ENCODE peak calls at places on chromosomes 12 and 14, in seven cellular contexts. One of them, this sample, is unnamed.

GRCh38 chr14:70714055-70714550 is 72.4 kb downstream of the TTC9 start:
- DNase-seq in activated B cell treated with CpG ODN at 0.5 μM for 24 hours: peak
- DNase-seq in nephron progenitor cell: peak
- DNase-seq in iris pigment epithelial cell: peak
- DNase-seq in bronchial epithelial cell: peak
- DNase-seq in BE2C: peak
- DNase-seq in GM03348: peak
- DNase-seq in this sample: peak

GRCh38 chr14:87468531-87468930 is 524.5 kb downstream of the GALC start:
- DNase-seq in iris pigment epithelial cell: no peak
- DNase-seq in bronchial epithelial cell: no peak
- DNase-seq in nephron progenitor cell: no peak
- DNase-seq in GM03348: no peak
- DNase-seq in BE2C: no peak
- DNase-seq in activated B cell treated with CpG ODN at 0.5 μM for 24 hours: no peak
- DNase-seq in this sample: no peak

GRCh38 chr14:63993992-63994391 is 141.2 kb downstream of the SYNE2 start:
- DNase-seq in GM03348: no peak
- DNase-seq in iris pigment epithelial cell: no peak
- DNase-seq in nephron progenitor cell: no peak
- DNase-seq in bronchial epithelial cell: peak
- DNase-seq in BE2C: no peak
- DNase-seq in activated B cell treated with CpG ODN at 0.5 μM for 24 hours: no peak
- DNase-seq in this sample: peak

GRCh38 chr12:2691001-2691339 is 103.8 kb upstream of the FKBP4 start:
- DNase-seq in bronchial epithelial cell: peak
- DNase-seq in iris pigment epithelial cell: peak
- DNase-seq in GM03348: no peak
- DNase-seq in BE2C: no peak
- DNase-seq in nephron progenitor cell: peak
- DNase-seq in activated B cell treated with CpG ODN at 0.5 μM for 24 hours: no peak
- DNase-seq in this sample: peak

GRCh38 chr12:2891240-2892053 is 756 bp downstream of the TULP3 start:
- DNase-seq in GM03348: peak
- DNase-seq in activated B cell treated with CpG ODN at 0.5 μM for 24 hours: no peak
- DNase-seq in BE2C: peak
- DNase-seq in bronchial epithelial cell: peak
- DNase-seq in nephron progenitor cell: peak
- DNase-seq in iris pigment epithelial cell: peak
- DNase-seq in this sample: peak

GRCh38 chr14:83923836-83924235 is 1606.1 kb upstream of the FLRT2 start:
- DNase-seq in iris pigment epithelial cell: no peak
- DNase-seq in nephron progenitor cell: no peak
- DNase-seq in GM03348: no peak
- DNase-seq in bronchial epithelial cell: no peak
- DNase-seq in activated B cell treated with CpG ODN at 0.5 μM for 24 hours: no peak
- DNase-seq in BE2C: no peak
- DNase-seq in this sample: no peak

GRCh38 chr12:88393017-88393767 is 187.1 kb downstream of the KITLG start:
- DNase-seq in activated B cell treated with CpG ODN at 0.5 μM for 24 hours: no peak
- DNase-seq in bronchial epithelial cell: peak
- DNase-seq in nephron progenitor cell: no peak
- DNase-seq in GM03348: no peak
- DNase-seq in BE2C: peak
- DNase-seq in iris pigment epithelial cell: peak
- DNase-seq in this sample: peak

GRCh38 chr12:127239781-127240180 is 1027.2 kb upstream of the TMEM132C start:
- DNase-seq in activated B cell treated with CpG ODN at 0.5 μM for 24 hours: no peak
- DNase-seq in iris pigment epithelial cell: no peak
- DNase-seq in nephron progenitor cell: no peak
- DNase-seq in bronchial epithelial cell: no peak
- DNase-seq in BE2C: no peak
- DNase-seq in GM03348: no peak
- DNase-seq in this sample: no peak

GRCh38 chr14:38342803-38343202 is 86.9 kb upstream of the CLEC14A start:
- DNase-seq in iris pigment epithelial cell: peak
- DNase-seq in GM03348: peak
- DNase-seq in nephron progenitor cell: no peak
- DNase-seq in BE2C: no peak
- DNase-seq in bronchial epithelial cell: peak
- DNase-seq in activated B cell treated with CpG ODN at 0.5 μM for 24 hours: no peak
- DNase-seq in this sample: no peak

GRCh38 chr12:94204647-94205247 is 56.4 kb downstream of the PLXNC1 start:
- DNase-seq in nephron progenitor cell: no peak
- DNase-seq in activated B cell treated with CpG ODN at 0.5 μM for 24 hours: no peak
- DNase-seq in BE2C: no peak
- DNase-seq in bronchial epithelial cell: no peak
- DNase-seq in GM03348: no peak
- DNase-seq in iris pigment epithelial cell: peak
- DNase-seq in this sample: no peak

GRCh38 chr14:42174357-42174756 is 567.7 kb downstream of the LRFN5 start:
- DNase-seq in activated B cell treated with CpG ODN at 0.5 μM for 24 hours: no peak
- DNase-seq in GM03348: no peak
- DNase-seq in bronchial epithelial cell: no peak
- DNase-seq in nephron progenitor cell: no peak
- DNase-seq in BE2C: no peak
- DNase-seq in iris pigment epithelial cell: no peak
- DNase-seq in this sample: no peak

This sample was measured in cardiac muscle cell.